ENCODE peak calls at places on chromosomes 16 and 17, in six cellular contexts. G, V, D, J, F and O are unnamed samples.

GRCh38 chr16:53901396-53901795 is 197.4 kb downstream of the FTO start:
- DNase-seq in G (no peak), V (no peak), D (no peak), J (no peak), F (no peak), O (no peak)

GRCh38 chr16:15792563-15792971 is 64.3 kb downstream of the MYH11 start:
- DNase-seq in G (no peak), V (no peak), D (no peak), J (no peak), F (no peak), O (no peak)

GRCh38 chr17:74584307-74584706 is 7.8 kb downstream of the CD300LD start:
- DNase-seq in G (no peak), V (no peak), D (no peak), J (no peak), F (no peak), O (no peak)

GRCh38 chr17:47760409-47761140 is 27.5 kb downstream of the TBX21 start:
- DNase-seq in G (no peak), V (no peak), D (no peak), J (no peak), F (no peak), O (no peak)

GRCh38 chr16:68005786-68006286 is 6.6 kb upstream of the DPEP2 start:
- DNase-seq in G (no peak), V (peak), D (no peak), J (no peak), F (no peak), O (peak)

GRCh38 chr17:50151041-50151936 is 812 bp upstream of the PPP1R9B start:
- DNase-seq in G (peak), V (peak), D (peak), J (peak), F (peak), O (peak)

GRCh38 chr17:79997004-79997673 is 38.5 kb downstream of the TBC1D16 start:
- DNase-seq in G (no peak), V (no peak), D (no peak), J (peak), F (no peak), O (peak)

GRCh38 chr16:15498427-15499175 is 64.2 kb downstream of the BMERB1 start:
- DNase-seq in G (no peak), V (no peak), D (no peak), J (no peak), F (no peak), O (no peak)

GRCh38 chr16:82181456-82182185 is 11.6 kb upstream of the MPHOSPH6 start:
- DNase-seq in G (no peak), V (no peak), D (no peak), J (no peak), F (no peak), O (no peak)

GRCh38 chr17:68346448-68346847 is 55.2 kb downstream of the ARSG start:
- DNase-seq in G (no peak), V (no peak), D (no peak), J (peak), F (no peak), O (peak)

GRCh38 chr17:35866356-35866950 is 2.2 kb downstream of the HEATR9 start:
- DNase-seq in G (no peak), V (no peak), D (peak), J (no peak), F (no peak), O (peak)

GRCh38 chr17:73420897-73421296 is 109.1 kb upstream of the CDC42EP4 start:
- DNase-seq in G (peak), V (no peak), D (peak), J (no peak), F (peak), O (peak)

GRCh38 chr16:9378876-9379275 is 287.4 kb downstream of the HAPSTR1 start:
- DNase-seq in G (peak), V (peak), D (peak), J (no peak), F (no peak), O (peak)

GRCh38 chr17:81701288-81702071 is 1.7 kb upstream of the MRPL12 start:
- DNase-seq in G (no peak), V (no peak), D (no peak), J (no peak), F (peak), O (peak)

GRCh38 chr17:12231027-12231682 is 210.5 kb downstream of the MAP2K4 start:
- DNase-seq in G (peak), V (no peak), D (no peak), J (no peak), F (no peak), O (no peak)

GRCh38 chr16:2486645-2487516 is 12.0 kb downstream of the TBC1D24 start:
- DNase-seq in G (no peak), V (no peak), D (no peak), J (peak), F (no peak), O (peak)

GRCh38 chr16:71311553-71312158 is 22.5 kb upstream of the CMTR2 start:
- DNase-seq in G (peak), V (peak), D (peak), J (no peak), F (peak), O (peak)

GRCh38 chr17:40525294-40525693 is 23.9 kb upstream of the TNS4 start:
- DNase-seq in G (peak), V (no peak), D (no peak), J (no peak), F (no peak), O (no peak)

GRCh38 chr17:75914643-75915265 is 10.1 kb upstream of the MRPL38 start:
- DNase-seq in G (no peak), V (no peak), D (peak), J (no peak), F (peak), O (no peak)

GRCh38 chr16:78931267-78932060 is 669.1 kb downstream of the MAF start:
- DNase-seq in G (no peak), V (no peak), D (no peak), J (no peak), F (no peak), O (no peak)

GRCh38 chr17:17391575-17392370 is 85.0 kb upstream of the MED9 start:
- DNase-seq in G (peak), V (no peak), D (no peak), J (peak), F (no peak), O (no peak)

GRCh38 chr17:64223931-64224657 is 39.0 kb downstream of the TEX2 start:
- DNase-seq in G (no peak), V (no peak), D (no peak), J (no peak), F (no peak), O (no peak)

GRCh38 chr17:4710693-4711634 is 532 bp downstream of the ARRB2 start:
- DNase-seq in G (no peak), V (no peak), D (no peak), J (no peak), F (no peak), O (peak)

GRCh38 chr16:50683689-50684374 is 2.7 kb upstream of the SNX20 start:
- DNase-seq in G (no peak), V (no peak), D (no peak), J (peak), F (no peak), O (peak)

GRCh38 chr16:30407794-30408534 is 558 bp downstream of the ZNF771 start:
- DNase-seq in G (no peak), V (no peak), D (no peak), J (no peak), F (no peak), O (peak)

DNA sequence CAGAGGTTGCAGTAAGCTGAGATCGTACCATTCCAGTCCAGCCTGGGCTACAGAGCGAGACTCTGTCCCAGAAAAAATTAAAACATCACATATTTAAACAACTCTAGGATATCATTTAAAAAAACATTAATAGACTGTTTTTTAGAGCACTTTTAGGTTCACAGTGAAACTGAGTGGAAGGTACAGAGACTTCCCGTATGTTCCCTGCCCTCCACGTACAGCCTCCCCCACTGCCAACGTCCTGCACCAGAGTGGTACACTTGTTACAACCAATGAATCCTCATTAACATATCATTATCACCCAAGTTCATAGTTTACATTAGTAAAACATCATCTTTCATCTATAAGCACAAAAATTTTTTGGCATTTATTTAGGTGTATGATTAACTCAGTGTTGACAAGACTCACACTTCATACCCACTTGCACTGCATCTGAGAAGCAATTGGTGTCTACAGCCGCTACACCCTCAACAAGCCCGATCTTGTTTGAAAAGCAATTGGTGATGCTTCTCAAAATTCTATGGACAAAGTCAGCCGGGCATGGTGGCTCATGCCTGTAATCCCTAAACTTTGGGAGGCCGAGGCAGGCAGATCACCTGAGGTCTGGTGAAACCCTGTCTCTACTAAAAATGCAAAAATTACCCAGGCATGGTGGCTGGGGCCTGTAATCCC is 39.9 kb upstream of the STH start:
- DNase-seq in G (no peak), V (no peak), D (no peak), J (no peak), F (no peak), O (no peak)
- TF ChIP-seq POLR2A in G (no peak), V (no peak), D (no peak), J (no peak), F (no peak), O (no peak)

GRCh38 chr16:52567193-52567592 is 20.2 kb upstream of the TOX3 start:
- DNase-seq in G (no peak), V (no peak), D (no peak), J (no peak), F (no peak), O (no peak)

GRCh38 chr16:52562770-52563169 is 15.8 kb upstream of the TOX3 start:
- DNase-seq in G (no peak), V (no peak), D (peak), J (no peak), F (no peak), O (no peak)

GRCh38 chr16:52561910-52562741 is 15.2 kb upstream of the TOX3 start:
- DNase-seq in G (peak), V (no peak), D (peak), J (no peak), F (no peak), O (no peak)

GRCh38 chr16:52568495-52568894 is 21.6 kb upstream of the TOX3 start:
- DNase-seq in G (no peak), V (no peak), D (no peak), J (no peak), F (no peak), O (no peak)

GRCh38 chr16:52563767-52564611 is 17.0 kb upstream of the TOX3 start:
- DNase-seq in G (no peak), V (no peak), D (no peak), J (no peak), F (no peak), O (no peak)
- TF ChIP-seq MYC in G (no peak), V (no peak), D (no peak), J (no peak), F (no peak), O (no peak)

GRCh38 chr17:41972571-41973411 is 6.2 kb downstream of the CNP start:
- DNase-seq in G (no peak), V (no peak), D (no peak), J (no peak), F (no peak), O (no peak)
- TF ChIP-seq POLR2A in G (no peak), V (no peak), D (peak), J (peak), F (peak), O (no peak)

DNA sequence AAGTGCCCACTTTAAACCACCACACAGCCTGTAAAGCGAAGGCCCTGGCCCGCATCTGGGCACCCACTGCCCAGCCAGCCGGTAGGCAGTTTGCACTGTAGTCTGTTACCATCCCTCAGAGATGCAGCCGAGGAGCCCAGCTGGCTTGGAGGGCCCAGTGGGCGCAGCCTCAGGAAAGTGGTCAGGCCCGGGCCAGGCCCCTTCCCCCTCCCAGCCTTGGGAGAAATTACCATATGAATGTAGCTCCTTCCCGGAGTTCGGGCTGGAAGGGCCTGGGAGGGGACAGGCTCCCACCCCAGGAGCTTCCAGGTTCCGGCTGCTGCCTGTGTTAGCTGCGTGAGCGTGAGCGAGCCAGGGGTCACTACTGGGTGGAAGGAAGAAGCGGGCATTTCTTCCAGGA is 325.4 kb downstream of the SEC14L1 start:
- DNase-seq in G (no peak), V (no peak), D (no peak), J (no peak), F (no peak), O (no peak)
- TF ChIP-seq MYC in G (no peak), V (no peak), D (no peak), J (no peak), F (no peak), O (no peak)

DNA sequence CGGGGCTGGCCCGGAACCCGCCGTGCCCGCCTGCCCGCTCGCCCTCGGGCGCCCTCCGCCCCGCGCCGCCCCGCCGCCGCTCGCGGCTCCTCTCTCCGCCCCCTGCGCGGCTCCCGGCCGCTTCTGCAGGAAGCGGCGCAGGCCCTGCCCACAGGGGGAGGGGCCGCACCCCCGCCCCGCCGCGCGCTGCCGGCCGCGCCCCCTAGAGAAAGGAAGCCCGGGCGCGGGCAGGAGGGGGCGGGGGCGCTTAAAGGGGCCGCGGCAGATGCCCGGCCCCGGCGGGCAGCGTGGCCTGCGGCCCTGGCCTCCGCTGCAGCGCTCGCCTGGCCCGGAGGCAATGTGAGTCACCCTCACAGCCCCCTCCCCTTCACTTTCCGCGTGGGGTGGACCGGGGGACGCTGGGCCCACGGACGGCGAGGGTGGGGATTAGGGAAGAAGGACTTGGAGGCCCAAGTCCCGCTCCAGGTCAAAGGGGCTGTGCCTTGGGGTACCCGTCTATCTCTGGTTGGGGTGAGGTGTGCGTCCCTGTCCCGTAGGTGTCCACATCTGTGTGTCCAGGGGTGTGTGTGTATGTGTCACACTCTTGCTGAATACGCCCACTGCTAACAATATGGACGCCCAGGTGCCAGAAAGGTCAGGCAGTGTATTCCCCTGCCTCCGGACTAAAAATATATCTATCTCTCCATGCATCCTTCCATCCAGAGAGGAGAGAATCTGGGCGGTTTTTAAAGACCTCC is at the start of gene GIT1:
- DNase-seq in G (peak), V (peak), D (peak), J (no peak), F (peak), O (peak)
- TF ChIP-seq POLR2A in G (peak), V (peak), D (no peak), J (peak), F (no peak), O (peak)